ENCODE peak calls at places on chromosomes 2 and 18, in nine cellular contexts. One of them, this sample, is unnamed.
A peak's percentile ranks its signal among the peaks of the same experiment; 100 is the strongest.

GRCh38 chr2:168456526-168457176 is 579 bp downstream of the CERS6 start:
- DNase-seq in ascending aorta: no peak
- DNase-seq in A673: peak; percentile 36
- DNase-seq in AG04450: no peak
- DNase-seq in AG09309: no peak
- DNase-seq in cardiac muscle cell: peak; percentile 39
- DNase-seq in brain microvascular endothelial cell: no peak
- DNase-seq in foreskin fibroblast: peak; percentile 26
- DNase-seq in H1: peak; percentile 71
- DNase-seq in this sample: peak; percentile 29

GRCh38 chr2:177622516-177622915 is 229.9 kb downstream of the AGPS start:
- DNase-seq in ascending aorta: no peak
- DNase-seq in A673: peak; percentile 73
- DNase-seq in AG04450: no peak
- DNase-seq in AG09309: no peak
- DNase-seq in cardiac muscle cell: peak; percentile 57
- DNase-seq in brain microvascular endothelial cell: no peak
- DNase-seq in foreskin fibroblast: no peak
- DNase-seq in H1: no peak
- DNase-seq in this sample: no peak

GRCh38 chr2:119846021-119846420 is 86.3 kb downstream of the PTPN4 start:
- DNase-seq in ascending aorta: no peak
- DNase-seq in A673: no peak
- DNase-seq in AG04450: no peak
- DNase-seq in AG09309: no peak
- DNase-seq in cardiac muscle cell: no peak
- DNase-seq in brain microvascular endothelial cell: no peak
- DNase-seq in foreskin fibroblast: no peak
- DNase-seq in H1: no peak
- DNase-seq in this sample: no peak

GRCh38 chr2:161208527-161209139 is 48.4 kb downstream of the TANK start:
- DNase-seq in ascending aorta: no peak
- DNase-seq in A673: peak; percentile 26
- DNase-seq in AG04450: peak; percentile 38
- DNase-seq in AG09309: peak; percentile 29
- DNase-seq in cardiac muscle cell: peak; percentile 72
- DNase-seq in brain microvascular endothelial cell: peak; percentile 86
- DNase-seq in foreskin fibroblast: peak; percentile 66
- DNase-seq in H1: no peak
- DNase-seq in this sample: peak; percentile 78

GRCh38 chr2:101520246-101520645 is 45.3 kb upstream of the RFX8 start:
- DNase-seq in ascending aorta: no peak
- DNase-seq in A673: peak; percentile 26
- DNase-seq in AG04450: no peak
- DNase-seq in AG09309: no peak
- DNase-seq in cardiac muscle cell: peak; percentile 58
- DNase-seq in brain microvascular endothelial cell: peak; percentile 34
- DNase-seq in foreskin fibroblast: peak; percentile 63
- DNase-seq in H1: no peak
- DNase-seq in this sample: peak; percentile 55

GRCh38 chr2:133123393-133123792 is 444.9 kb downstream of the NCKAP5 start:
- DNase-seq in ascending aorta: no peak
- DNase-seq in A673: no peak
- DNase-seq in AG04450: no peak
- DNase-seq in AG09309: no peak
- DNase-seq in cardiac muscle cell: no peak
- DNase-seq in brain microvascular endothelial cell: no peak
- DNase-seq in foreskin fibroblast: no peak
- DNase-seq in H1: no peak
- DNase-seq in this sample: no peak

GRCh38 chr2:103289101-103289725 is 527.4 kb downstream of the TMEM182 start:
- DNase-seq in ascending aorta: no peak
- DNase-seq in A673: no peak
- DNase-seq in AG04450: no peak
- DNase-seq in AG09309: no peak
- DNase-seq in cardiac muscle cell: peak; percentile 4
- DNase-seq in brain microvascular endothelial cell: no peak
- DNase-seq in foreskin fibroblast: no peak
- DNase-seq in H1: no peak
- DNase-seq in this sample: no peak

GRCh38 chr2:105335469-105335868 is 1.9 kb upstream of the C2orf49 start:
- DNase-seq in ascending aorta: no peak
- DNase-seq in A673: no peak
- DNase-seq in AG04450: no peak
- DNase-seq in AG09309: no peak
- DNase-seq in cardiac muscle cell: no peak
- DNase-seq in brain microvascular endothelial cell: no peak
- DNase-seq in foreskin fibroblast: no peak
- DNase-seq in H1: no peak
- DNase-seq in this sample: no peak

GRCh38 chr2:154692927-154693326 is 5.6 kb upstream of the KCNJ3 start:
- DNase-seq in ascending aorta: no peak
- DNase-seq in A673: peak; percentile 15
- DNase-seq in AG04450: no peak
- DNase-seq in AG09309: no peak
- DNase-seq in cardiac muscle cell: peak; percentile 13
- DNase-seq in brain microvascular endothelial cell: no peak
- DNase-seq in foreskin fibroblast: no peak
- DNase-seq in H1: no peak
- DNase-seq in this sample: no peak

GRCh38 chr18:76502551-76502950 is 7.5 kb upstream of the ZNF516 start:
- DNase-seq in ascending aorta: no peak
- DNase-seq in A673: no peak
- DNase-seq in AG04450: no peak
- DNase-seq in AG09309: no peak
- DNase-seq in cardiac muscle cell: no peak
- DNase-seq in brain microvascular endothelial cell: no peak
- DNase-seq in foreskin fibroblast: no peak
- DNase-seq in H1: no peak
- DNase-seq in this sample: no peak

GRCh38 chr2:200814917-200815316 is 3.2 kb downstream of the BZW1 start:
- DNase-seq in ascending aorta: no peak
- DNase-seq in A673: no peak
- DNase-seq in AG04450: no peak
- DNase-seq in AG09309: no peak
- DNase-seq in cardiac muscle cell: peak; percentile 59
- DNase-seq in brain microvascular endothelial cell: no peak
- DNase-seq in foreskin fibroblast: no peak
- DNase-seq in H1: no peak
- DNase-seq in this sample: no peak

GRCh38 chr2:200812122-200813022 is 662 bp downstream of the BZW1 start:
- DNase-seq in ascending aorta: peak; percentile 30
- DNase-seq in A673: peak; percentile 58
- DNase-seq in AG04450: no peak
- DNase-seq in AG09309: no peak
- DNase-seq in cardiac muscle cell: peak; percentile 72
- DNase-seq in brain microvascular endothelial cell: no peak
- DNase-seq in foreskin fibroblast: peak; percentile 47
- DNase-seq in H1: peak; percentile 71
- DNase-seq in this sample: peak; percentile 50

GRCh38 chr2:200810967-200811335 is 759 bp upstream of the BZW1 start:
- DNase-seq in ascending aorta: no peak
- DNase-seq in A673: no peak
- DNase-seq in AG04450: no peak
- DNase-seq in AG09309: no peak
- DNase-seq in cardiac muscle cell: no peak
- DNase-seq in brain microvascular endothelial cell: no peak
- DNase-seq in foreskin fibroblast: no peak
- DNase-seq in H1: no peak
- DNase-seq in this sample: no peak

GRCh38 chr2:200811336-200812121 is at the start of gene BZW1:
- DNase-seq in ascending aorta: peak; percentile 77
- DNase-seq in A673: peak; percentile 98
- DNase-seq in AG04450: peak; percentile 93
- DNase-seq in AG09309: peak; percentile 86
- DNase-seq in cardiac muscle cell: peak; percentile 98
- DNase-seq in brain microvascular endothelial cell: peak; percentile 93
- DNase-seq in foreskin fibroblast: peak; percentile 96
- DNase-seq in H1: peak; percentile 95
- DNase-seq in this sample: peak; percentile 98

DNA sequence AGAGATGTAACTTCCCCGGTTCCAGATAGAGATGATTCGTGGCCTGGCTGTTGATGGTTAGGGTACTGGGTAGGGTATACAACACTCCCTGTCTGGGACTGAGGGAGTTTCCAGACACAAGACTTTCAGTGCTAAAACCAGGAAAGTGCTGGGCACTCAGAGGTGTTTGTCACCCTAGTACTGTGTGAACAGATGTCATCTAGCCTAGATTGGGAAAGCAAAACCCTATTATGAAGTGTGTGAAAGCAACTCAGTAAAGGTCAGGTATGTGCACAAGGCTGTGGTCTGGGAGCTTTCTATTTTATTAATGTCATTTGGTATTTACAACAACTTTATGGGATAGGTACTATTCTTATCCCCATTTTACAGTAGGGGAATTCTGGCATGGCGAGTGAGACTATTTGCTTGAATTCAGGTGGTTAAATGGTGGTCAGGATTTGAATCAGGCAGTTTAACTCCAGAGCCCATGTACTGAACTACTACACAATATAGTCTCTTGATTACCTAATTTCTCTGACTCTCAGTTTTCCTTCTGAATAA is 2.6 kb downstream of the BZW1 start:
- DNase-seq in ascending aorta: no peak
- DNase-seq in A673: no peak
- DNase-seq in AG04450: no peak
- DNase-seq in AG09309: no peak
- DNase-seq in cardiac muscle cell: no peak
- DNase-seq in brain microvascular endothelial cell: no peak
- DNase-seq in foreskin fibroblast: no peak
- DNase-seq in H1: no peak
- DNase-seq in this sample: no peak
- H3K4me3 ChIP-seq in ascending aorta: peak overlapping the region; percentile 97
- H3K4me3 ChIP-seq in A673: no peak overlapping the region
- H3K4me3 ChIP-seq in AG04450: no peak overlapping the region
- H3K4me3 ChIP-seq in AG09309: no peak overlapping the region
- H3K4me3 ChIP-seq in cardiac muscle cell: no peak overlapping the region
- H3K4me3 ChIP-seq in brain microvascular endothelial cell: peak overlapping the region; percentile 93
- H3K4me3 ChIP-seq in foreskin fibroblast: no peak overlapping the region
- H3K4me3 ChIP-seq in H1: no peak overlapping the region
- H3K4me3 ChIP-seq in this sample: no peak overlapping the region

GRCh38 chr2:212387146-212387545 is 151.5 kb downstream of the ERBB4 start:
- DNase-seq in ascending aorta: no peak
- DNase-seq in A673: no peak
- DNase-seq in AG04450: no peak
- DNase-seq in AG09309: no peak
- DNase-seq in cardiac muscle cell: no peak
- DNase-seq in brain microvascular endothelial cell: no peak
- DNase-seq in foreskin fibroblast: no peak
- DNase-seq in H1: no peak
- DNase-seq in this sample: peak; percentile 5
- TF ChIP-seq CTCF in ascending aorta: no peak
- TF ChIP-seq CTCF in A673: no peak
- TF ChIP-seq CTCF in AG04450: no peak
- TF ChIP-seq CTCF in AG09309: no peak
- TF ChIP-seq CTCF in cardiac muscle cell: no peak
- TF ChIP-seq CTCF in brain microvascular endothelial cell: no peak
- TF ChIP-seq CTCF in foreskin fibroblast: no peak
- TF ChIP-seq CTCF in H1: no peak
- TF ChIP-seq CTCF in this sample: no peak

DNA sequence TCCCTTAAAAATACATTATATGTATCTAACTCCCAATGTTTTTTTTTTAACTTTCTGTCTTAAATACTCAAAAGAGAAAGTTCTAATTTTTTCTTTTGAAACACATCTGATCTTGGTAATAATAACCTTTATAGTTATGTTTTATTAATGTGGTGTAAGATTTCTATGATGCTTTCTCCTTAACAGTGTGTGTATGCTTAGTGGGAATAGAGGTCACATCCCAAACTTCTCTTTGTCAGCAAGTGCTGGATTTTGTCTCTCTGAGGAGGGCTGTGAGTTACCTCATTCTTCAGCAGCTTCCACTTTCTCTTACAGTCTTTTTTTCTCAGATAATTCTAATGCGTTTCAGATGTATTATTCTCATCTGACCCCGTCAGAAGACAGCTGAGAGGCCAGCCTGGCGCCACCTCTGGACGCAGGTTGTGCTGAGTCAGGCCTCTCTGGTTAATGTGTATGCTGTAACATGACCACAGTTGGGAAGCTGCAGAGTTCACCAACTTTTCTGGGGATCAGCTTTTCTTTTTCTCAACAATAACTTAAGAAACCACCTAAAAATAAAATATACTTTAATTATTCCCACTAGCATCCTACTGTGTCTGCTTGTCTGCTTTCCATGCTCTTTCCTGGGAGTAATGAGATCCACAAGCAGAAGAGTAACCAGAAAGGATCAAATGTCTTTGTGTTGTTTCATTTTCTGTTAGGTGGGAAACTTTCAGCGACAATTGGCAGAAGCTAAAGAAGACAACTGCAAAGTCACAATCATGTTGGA is 79.5 kb downstream of the CCDC150 start:
- DNase-seq in ascending aorta: no peak
- DNase-seq in A673: no peak
- DNase-seq in AG04450: peak; percentile 44
- DNase-seq in AG09309: peak; percentile 66
- DNase-seq in cardiac muscle cell: peak; percentile 69
- DNase-seq in brain microvascular endothelial cell: peak; percentile 48
- DNase-seq in foreskin fibroblast: peak; percentile 76
- DNase-seq in H1: peak; percentile 45
- DNase-seq in this sample: peak; percentile 85
- H3K4me3 ChIP-seq in ascending aorta: no peak overlapping the region
- H3K4me3 ChIP-seq in A673: no peak overlapping the region
- H3K4me3 ChIP-seq in AG04450: no peak overlapping the region
- H3K4me3 ChIP-seq in AG09309: no peak overlapping the region
- H3K4me3 ChIP-seq in cardiac muscle cell: no peak overlapping the region
- H3K4me3 ChIP-seq in brain microvascular endothelial cell: no peak overlapping the region
- H3K4me3 ChIP-seq in foreskin fibroblast: peak overlapping the region; percentile 17
- H3K4me3 ChIP-seq in H1: no peak overlapping the region
- H3K4me3 ChIP-seq in this sample: no peak overlapping the region

DNA sequence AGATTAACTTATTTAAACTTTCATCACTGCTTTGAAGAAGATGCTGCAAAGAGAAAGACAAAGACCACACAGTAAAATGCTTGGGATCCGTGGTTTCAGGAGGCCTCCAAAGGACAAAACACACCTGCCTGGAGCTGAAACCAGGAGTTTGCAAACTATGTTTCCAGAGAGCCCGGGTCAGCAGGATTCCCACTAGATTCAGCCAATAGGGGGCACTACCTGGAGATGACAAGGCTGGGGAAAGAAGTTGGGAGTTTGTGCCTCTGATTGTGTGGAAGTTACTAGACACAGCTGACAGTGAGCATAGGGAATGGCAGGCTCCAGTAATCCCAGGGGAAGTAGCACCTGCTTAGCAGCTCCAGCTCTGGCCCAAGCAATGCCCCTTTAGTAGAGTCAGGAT is 169.0 kb upstream of the TRIB2 start:
- DNase-seq in ascending aorta: no peak
- DNase-seq in A673: no peak
- DNase-seq in AG04450: no peak
- DNase-seq in AG09309: no peak
- DNase-seq in cardiac muscle cell: no peak
- DNase-seq in brain microvascular endothelial cell: no peak
- DNase-seq in foreskin fibroblast: no peak
- DNase-seq in H1: no peak
- DNase-seq in this sample: no peak
- TF ChIP-seq CTCF in ascending aorta: no peak
- TF ChIP-seq CTCF in A673: peak; percentile 28
- TF ChIP-seq CTCF in AG04450: no peak
- TF ChIP-seq CTCF in AG09309: no peak
- TF ChIP-seq CTCF in cardiac muscle cell: no peak
- TF ChIP-seq CTCF in brain microvascular endothelial cell: peak; percentile 25
- TF ChIP-seq CTCF in foreskin fibroblast: no peak
- TF ChIP-seq CTCF in H1: peak; percentile 63
- TF ChIP-seq CTCF in this sample: no peak